ENCODE peak calls at places on chromosomes 3 and 15, in nine cellular contexts. E, A, G, Y, N, U, I, T and X are unnamed samples.

GRCh38 chr3:17234382-17234781 is 349.6 kb downstream of the PLCL2 start:
- DNase-seq in E (no peak), A (no peak), G (no peak), Y (no peak), N (no peak), U (no peak), I (no peak), T (no peak), X (no peak)

GRCh38 chr3:15903164-15903563 is 105.4 kb upstream of the ANKRD28 start:
- DNase-seq in E (no peak), A (no peak), G (no peak), Y (no peak), N (no peak), U (no peak), I (no peak), T (peak), X (peak)

GRCh38 chr3:151638555-151638954 is 95.2 kb upstream of the AADACL2 start:
- DNase-seq in E (no peak), A (no peak), G (no peak), Y (no peak), N (no peak), U (no peak), I (no peak), T (no peak), X (no peak)

GRCh38 chr3:98602078-98602678 is 8.8 kb upstream of the CPOX start:
- DNase-seq in E (no peak), A (no peak), G (no peak), Y (no peak), N (no peak), U (no peak), I (peak), T (no peak), X (peak)

GRCh38 chr3:155026999-155027591 is 53.0 kb upstream of the MME start:
- DNase-seq in E (no peak), A (no peak), G (no peak), Y (no peak), N (no peak), U (no peak), I (no peak), T (no peak), X (peak)

GRCh38 chr3:126180477-126181397 is at the start of gene ALDH1L1:
- DNase-seq in E (no peak), A (no peak), G (no peak), Y (peak), N (no peak), U (peak), I (peak), T (peak), X (peak)

GRCh38 chr3:107241217-107241616 is 136.0 kb upstream of the CCDC54 start:
- DNase-seq in E (no peak), A (no peak), G (no peak), Y (no peak), N (no peak), U (peak), I (peak), T (peak), X (peak)

GRCh38 chr3:187954486-187955075 is 199.4 kb upstream of the LPP start:
- DNase-seq in E (no peak), A (no peak), G (no peak), Y (no peak), N (no peak), U (no peak), I (no peak), T (no peak), X (peak)

GRCh38 chr15:50044406-50044805 is 74.6 kb downstream of the ATP8B4 start:
- DNase-seq in E (no peak), A (no peak), G (no peak), Y (no peak), N (no peak), U (no peak), I (no peak), T (no peak), X (no peak)

GRCh38 chr15:90665288-90666134 is 51.6 kb upstream of the BLM start:
- DNase-seq in E (no peak), A (peak), G (peak), Y (no peak), N (peak), U (peak), I (no peak), T (peak), X (peak)

GRCh38 chr3:188974856-188975611 is 196.7 kb upstream of the TPRG1 start:
- DNase-seq in E (peak), A (no peak), G (no peak), Y (no peak), N (no peak), U (no peak), I (peak), T (no peak), X (peak)

GRCh38 chr3:147030274-147030673 is 376.1 kb downstream of the ZIC4 start:
- DNase-seq in E (no peak), A (no peak), G (no peak), Y (no peak), N (no peak), U (no peak), I (no peak), T (no peak), X (peak)

GRCh38 chr3:160401301-160402095 is 2.0 kb downstream of the SMC4 start:
- DNase-seq in E (no peak), A (no peak), G (no peak), Y (no peak), N (no peak), U (no peak), I (peak), T (no peak), X (peak)

GRCh38 chr3:185420762-185421161 is 57.8 kb downstream of the MAP3K13 start:
- DNase-seq in E (no peak), A (no peak), G (no peak), Y (no peak), N (no peak), U (no peak), I (peak), T (no peak), X (peak)

GRCh38 chr3:72487078-72487765 is 361.0 kb downstream of the SHQ1 start:
- DNase-seq in E (no peak), A (peak), G (peak), Y (no peak), N (no peak), U (no peak), I (no peak), T (peak), X (peak)

GRCh38 chr3:148916132-148916531 is 51.0 kb downstream of the CPA3 start:
- DNase-seq in E (no peak), A (no peak), G (no peak), Y (no peak), N (no peak), U (no peak), I (no peak), T (no peak), X (no peak)

GRCh38 chr3:107794664-107795443 is 272.1 kb downstream of the BBX start:
- DNase-seq in E (no peak), A (no peak), G (no peak), Y (no peak), N (no peak), U (no peak), I (no peak), T (no peak), X (peak)

GRCh38 chr3:4751057-4752051 is 227.9 kb upstream of the BHLHE40 start:
- DNase-seq in E (peak), A (no peak), G (no peak), Y (no peak), N (no peak), U (no peak), I (no peak), T (no peak), X (peak)

GRCh38 chr3:25474000-25474399 is 45.9 kb downstream of the RARB start:
- DNase-seq in E (no peak), A (no peak), G (no peak), Y (no peak), N (no peak), U (no peak), I (no peak), T (no peak), X (no peak)

GRCh38 chr3:17670749-17671148 is 71.7 kb downstream of the TBC1D5 start:
- DNase-seq in E (no peak), A (no peak), G (no peak), Y (no peak), N (no peak), U (no peak), I (no peak), T (no peak), X (no peak)

GRCh38 chr15:60477991-60478632 is 830 bp downstream of the ICE2 start:
- DNase-seq in E (no peak), A (no peak), G (no peak), Y (no peak), N (no peak), U (no peak), I (peak), T (no peak), X (peak)

GRCh38 chr15:75325922-75326321 is 9.9 kb upstream of the COMMD4 start:
- DNase-seq in E (no peak), A (no peak), G (no peak), Y (no peak), N (no peak), U (no peak), I (no peak), T (no peak), X (no peak)